ENCODE peak calls at places on chromosomes 12 and 14, in six cellular contexts. W, Y, E, S, A and X are unnamed samples.

GRCh38 chr12:122842505-122843405 is 7.5 kb downstream of the HIP1R start:
- DNase-seq in W (no peak), A (no peak), E (no peak), S (no peak), Y (no peak), X (no peak)

GRCh38 chr14:28707814-28708213 is 58.8 kb upstream of the FOXG1 start:
- DNase-seq in W (peak), E (no peak), S (no peak), A (peak), Y (no peak), X (peak)

GRCh38 chr12:121804417-121805111 is 755 bp downstream of the SETD1B start:
- DNase-seq in W (peak), A (no peak), S (peak), Y (no peak), E (no peak), X (no peak)

GRCh38 chr14:99609245-99610117 is 5.5 kb upstream of the CCDC85C start:
- DNase-seq in E (no peak), A (no peak), W (no peak), S (no peak), Y (no peak), X (no peak)

GRCh38 chr14:79044894-79045624 is 874.9 kb downstream of the NRXN3 start:
- DNase-seq in S (no peak), Y (no peak), E (no peak), W (peak), A (peak), X (peak)

GRCh38 chr14:74019743-74020142 is 594 bp downstream of the BBOF1 start:
- DNase-seq in E (no peak), A (peak), W (peak), Y (no peak), S (peak), X (peak)

GRCh38 chr14:75568141-75568540 is 10.3 kb upstream of the FLVCR2 start:
- DNase-seq in Y (no peak), A (no peak), S (no peak), E (no peak), W (no peak), X (no peak)

GRCh38 chr12:86634706-86635410 is 378.7 kb upstream of the MGAT4C start:
- DNase-seq in A (no peak), S (no peak), W (peak), E (no peak), Y (no peak), X (peak)

GRCh38 chr12:108305520-108305919 is 33.6 kb downstream of the CMKLR1 start:
- DNase-seq in Y (peak), W (peak), A (peak), E (peak), S (peak), X (no peak)

GRCh38 chr12:94615284-94616216 is 34.8 kb downstream of the TMCC3 start:
- DNase-seq in Y (no peak), A (peak), W (peak), S (peak), E (no peak), X (peak)

GRCh38 chr14:96623676-96624484 is 121.7 kb downstream of the PAPOLA start:
- DNase-seq in Y (no peak), E (no peak), W (no peak), A (no peak), S (no peak), X (no peak)

GRCh38 chr12:48978291-48978740 is at the start of gene WNT1:
- DNase-seq in Y (no peak), E (no peak), A (no peak), S (no peak), W (no peak), X (no peak)

GRCh38 chr12:68482660-68483059 is 128.0 kb upstream of the RAP1B start:
- DNase-seq in Y (no peak), W (peak), A (no peak), E (no peak), S (no peak), X (peak)

GRCh38 chr12:88509347-88509746 is 70.9 kb downstream of the KITLG start:
- DNase-seq in S (no peak), Y (no peak), E (no peak), A (no peak), W (no peak), X (no peak)

GRCh38 chr12:93698307-93699092 is 21.3 kb downstream of the CRADD start:
- DNase-seq in E (no peak), W (no peak), A (no peak), Y (no peak), S (no peak), X (no peak)

DNA sequence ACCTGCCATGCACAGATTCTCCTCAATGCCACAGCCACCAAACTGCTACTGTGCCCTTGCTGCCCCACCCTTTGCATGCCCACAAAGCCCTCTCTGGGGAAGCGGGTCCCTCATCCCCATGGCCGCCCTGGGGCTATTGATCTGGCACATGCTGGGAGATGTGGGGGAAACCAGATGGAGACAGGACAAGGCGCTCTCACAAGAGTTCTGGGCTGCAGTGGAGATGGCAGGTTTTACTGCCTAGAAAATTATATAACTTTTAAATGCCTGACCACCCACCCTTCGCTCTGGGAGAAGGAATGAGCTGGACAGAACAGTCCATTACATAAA is 10.6 kb upstream of the PIP4K2C start:
- DNase-seq in A (no peak), S (no peak), Y (no peak), E (no peak), W (no peak), X (no peak)
- H3K27ac ChIP-seq in A (no peak), S (no peak), Y (no peak), E (no peak), W (no peak), X (no peak)

GRCh38 chr12:67280088-67280487 is 10.9 kb downstream of the CAND1 start:
- DNase-seq in E (no peak), A (no peak), Y (no peak), W (no peak), S (no peak), X (no peak)

GRCh38 chr12:67279637-67280036 is 10.5 kb downstream of the CAND1 start:
- DNase-seq in E (no peak), Y (no peak), A (no peak), S (no peak), W (no peak), X (no peak)

GRCh38 chr12:67274186-67274585 is 5.0 kb downstream of the CAND1 start:
- DNase-seq in A (no peak), W (peak), Y (no peak), E (no peak), S (no peak), X (no peak)

GRCh38 chr12:67275380-67275913 is 6.3 kb downstream of the CAND1 start:
- DNase-seq in W (peak), Y (no peak), S (no peak), A (no peak), E (no peak), X (peak)

DNA sequence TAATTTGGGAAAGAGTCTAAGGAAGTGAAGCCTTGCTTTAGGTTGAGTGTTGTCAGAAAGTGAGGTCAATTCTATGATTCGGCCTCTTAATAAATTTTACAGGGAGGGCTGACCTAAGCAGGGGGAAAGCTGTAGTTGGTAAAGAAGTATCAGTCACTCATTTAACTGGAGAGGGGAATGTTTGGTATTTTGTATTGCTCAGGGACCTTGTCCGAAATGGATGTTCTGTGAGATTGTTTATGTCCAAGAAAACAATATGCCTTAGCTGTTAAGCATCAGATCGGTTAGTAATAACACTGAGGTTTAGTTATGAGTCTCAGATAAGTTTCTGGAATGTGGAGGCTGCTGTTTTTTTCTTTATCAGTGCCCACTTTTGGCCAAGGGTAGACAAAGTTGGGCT is 7.3 kb downstream of the CAND1 start:
- DNase-seq in E (no peak), Y (no peak), A (no peak), W (no peak), S (no peak), X (no peak)
- H3K27ac ChIP-seq in E (no peak), Y (no peak), A (no peak), W (no peak), S (no peak), X (no peak)

GRCh38 chr12:109735051-109735521 is 21.5 kb downstream of the FAM222A start:
- DNase-seq in A (no peak), W (no peak), Y (no peak), E (peak), S (no peak), X (no peak)
- H3K27ac ChIP-seq in A (no peak), W (no peak), Y (no peak), E (no peak), S (no peak), X (no peak)

DNA sequence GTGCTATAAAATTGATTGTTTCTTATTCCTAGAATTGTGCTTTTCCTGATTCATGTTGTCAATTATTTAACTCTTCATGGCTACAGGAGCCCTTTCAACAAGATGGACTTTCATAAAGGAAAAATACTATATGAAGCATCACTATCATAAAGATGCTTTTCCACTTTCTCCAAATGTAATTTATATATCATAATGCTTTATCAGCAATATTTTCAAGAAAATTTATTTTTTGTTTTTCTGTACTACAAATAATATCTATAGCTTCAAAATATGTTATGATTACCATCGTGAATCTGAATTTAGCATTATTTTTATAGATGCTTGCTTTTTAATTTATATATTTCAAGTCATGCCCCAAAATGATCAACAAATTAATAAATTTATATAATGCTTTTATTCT is 873.5 kb upstream of the LRFN5 start:
- DNase-seq in W (no peak), A (no peak), S (no peak), Y (no peak), E (no peak), X (no peak)
- H3K27ac ChIP-seq in W (no peak), A (no peak), S (no peak), Y (no peak), E (no peak), X (no peak)

GRCh38 chr12:110379201-110379600 is 24.3 kb downstream of the ANAPC7 start:
- DNase-seq in W (no peak), Y (no peak), E (no peak), A (no peak), S (no peak), X (no peak)
- H3K27ac ChIP-seq in W (no peak), Y (no peak), E (no peak), A (no peak), S (no peak), X (no peak)

GRCh38 chr14:68785817-68786490 is 6.9 kb downstream of the ZFP36L1 start:
- DNase-seq in S (peak), W (peak), E (no peak), Y (peak), A (no peak), X (peak)

GRCh38 chr14:68789002-68789797 is 3.7 kb downstream of the ZFP36L1 start:
- DNase-seq in E (peak), A (peak), W (peak), S (peak), Y (peak), X (no peak)

GRCh38 chr14:68788275-68789001 is 4.4 kb downstream of the ZFP36L1 start:
- DNase-seq in E (no peak), S (no peak), W (no peak), Y (no peak), A (no peak), X (no peak)

GRCh38 chr14:68786491-68787234 is 6.2 kb downstream of the ZFP36L1 start:
- DNase-seq in A (no peak), S (peak), W (peak), E (no peak), Y (peak), X (peak)

GRCh38 chr14:68787235-68787727 is 5.6 kb downstream of the ZFP36L1 start:
- DNase-seq in A (no peak), Y (peak), W (no peak), S (peak), E (no peak), X (no peak)
- H3K27ac ChIP-seq in A (no peak), Y (peak), W (peak), S (no peak), E (peak), X (peak)

GRCh38 chr14:95442633-95443021 is 73.8 kb downstream of the SYNE3 start:
- DNase-seq in S (peak), E (peak), A (peak), W (peak), Y (peak), X (peak)

GRCh38 chr14:95445161-95445560 is 71.3 kb downstream of the SYNE3 start:
- DNase-seq in S (no peak), A (no peak), E (no peak), W (no peak), Y (no peak), X (no peak)

GRCh38 chr14:95446470-95446869 is 70.0 kb downstream of the SYNE3 start:
- DNase-seq in E (no peak), W (no peak), A (no peak), S (no peak), Y (no peak), X (no peak)

GRCh38 chr14:95444132-95445129 is 72.0 kb downstream of the SYNE3 start:
- DNase-seq in S (no peak), W (no peak), Y (no peak), A (no peak), E (no peak), X (no peak)

GRCh38 chr14:95445676-95446075 is 70.8 kb downstream of the SYNE3 start:
- DNase-seq in A (no peak), S (no peak), E (no peak), W (no peak), Y (no peak), X (no peak)
- H3K27ac ChIP-seq in A (no peak), S (no peak), E (no peak), W (no peak), Y (no peak), X (no peak)

GRCh38 chr12:85277900-85278597 is 2.0 kb upstream of the ALX1 start:
- DNase-seq in S (no peak), W (no peak), E (no peak), Y (no peak), A (no peak), X (no peak)

GRCh38 chr12:85280138-85280983 is at the start of gene ALX1:
- DNase-seq in W (peak), Y (peak), S (no peak), A (peak), E (peak), X (no peak)

GRCh38 chr12:85280984-85281946 is 1.2 kb downstream of the ALX1 start:
- DNase-seq in S (no peak), W (no peak), E (no peak), A (no peak), Y (no peak), X (no peak)

GRCh38 chr12:85278598-85279448 is 1.2 kb upstream of the ALX1 start:
- DNase-seq in A (no peak), Y (no peak), E (no peak), W (no peak), S (no peak), X (no peak)

GRCh38 chr12:85279449-85280137 is 427 bp upstream of the ALX1 start:
- DNase-seq in E (no peak), W (no peak), S (no peak), Y (no peak), A (peak), X (no peak)
- H3K27ac ChIP-seq in E (no peak), W (no peak), S (no peak), Y (no peak), A (peak), X (no peak)

GRCh38 chr12:6950401-6950801 is 755 bp upstream of the PTPN6 start:
- DNase-seq in Y (peak), W (no peak), S (no peak), E (peak), A (no peak), X (no peak)
- H3K27ac ChIP-seq in Y (no peak), W (no peak), S (no peak), E (peak), A (no peak), X (no peak)